ENCODE peak calls at places on chromosomes 11 and 22, in four cellular contexts. R is HL-60, F is K562, Y is GM12878. H is an unnamed sample.
A peak's percentile ranks its signal among the peaks of the same experiment; 100 is the strongest.

GRCh38 chr22:23504522-23504921 is 75.6 kb downstream of the IGLL1 start:
- DNase-seq in R (no peak), F (no peak), Y (no peak), H (no peak)

GRCh38 chr11:70573701-70574151 is 175.4 kb downstream of the CTTN start:
- DNase-seq in R (no peak), F (no peak), Y (no peak), H (no peak)

GRCh38 chr22:17121235-17122195 is at the start of gene TMEM121B:
- DNase-seq in R (peak; percentile 39), F (peak; percentile 81), Y (no peak), H (peak; percentile 46)

GRCh38 chr11:122598971-122599370 is 56.6 kb upstream of the UBASH3B start:
- DNase-seq in R (no peak), F (no peak), Y (no peak), H (no peak)

GRCh38 chr11:8229299-8230177 is 34.1 kb downstream of the LMO1 start:
- DNase-seq in R (no peak), F (no peak), Y (no peak), H (no peak)

GRCh38 chr11:71171024-71171423 is 81.4 kb downstream of the SHANK2 start:
- DNase-seq in R (no peak), F (no peak), Y (no peak), H (no peak)

GRCh38 chr11:65575568-65576231 is at the start of gene EHBP1L1:
- DNase-seq in R (peak; percentile 86), F (peak; percentile 91), Y (peak; percentile 70), H (peak; percentile 92)

GRCh38 chr22:27846910-27847309 is 45.4 kb upstream of the MN1 start:
- DNase-seq in R (no peak), F (no peak), Y (no peak), H (no peak)

GRCh38 chr22:29689201-29689871 is 30.5 kb upstream of the CABP7 start:
- DNase-seq in R (no peak), F (no peak), Y (no peak), H (no peak)

GRCh38 chr11:65607614-65608426 is 6.2 kb downstream of the MAP3K11 start:
- DNase-seq in R (no peak), F (no peak), Y (no peak), H (no peak)

GRCh38 chr22:48102581-48102980 is 1340.1 kb downstream of the TBC1D22A start:
- DNase-seq in R (no peak), F (no peak), Y (no peak), H (no peak)

GRCh38 chr11:94544832-94545640 is 1.3 kb downstream of the FUT4 start:
- DNase-seq in R (peak; percentile 38), F (no peak), Y (no peak), H (no peak)

GRCh38 chr11:129817282-129818051 is 1.8 kb downstream of the TMEM45B start:
- DNase-seq in R (no peak), F (no peak), Y (no peak), H (no peak)

GRCh38 chr11:6576471-6577373 is 26.7 kb downstream of the RRP8 start:
- DNase-seq in R (peak; percentile 45), F (no peak), Y (no peak), H (no peak)

GRCh38 chr11:11972148-11972547 is 36.3 kb downstream of the DKK3 start:
- DNase-seq in R (no peak), F (no peak), Y (no peak), H (no peak)

GRCh38 chr11:11076276-11076675 is 218.4 kb upstream of the ZBED5 start:
- DNase-seq in R (no peak), F (no peak), Y (no peak), H (no peak)

GRCh38 chr22:45889539-45890350 is 87.2 kb downstream of the WNT7B start:
- DNase-seq in R (no peak), F (no peak), Y (no peak), H (no peak)

GRCh38 chr22:41531422-41531727 is 12.9 kb downstream of the POLR3H start:
- DNase-seq in R (no peak), F (no peak), Y (no peak), H (no peak)

GRCh38 chr11:71843858-71844257 is 10.9 kb downstream of the DEFB108B start:
- DNase-seq in R (no peak), F (no peak), Y (no peak), H (no peak)

GRCh38 chr11:106872246-106872645 is 146.0 kb downstream of the GUCY1A2 start:
- DNase-seq in R (no peak), F (no peak), Y (no peak), H (no peak)

GRCh38 chr11:32053151-32053550 is 37.7 kb upstream of the RCN1 start:
- DNase-seq in R (no peak), F (no peak), Y (no peak), H (no peak)

GRCh38 chr11:131079036-131079435 is 162.8 kb upstream of the SNX19 start:
- DNase-seq in R (no peak), F (no peak), Y (no peak), H (no peak)

GRCh38 chr22:41517172-41518047 is 26.9 kb downstream of the POLR3H start:
- DNase-seq in R (peak; percentile 25), F (peak; percentile 43), Y (no peak), H (no peak)

GRCh38 chr22:38325575-38325974 is 8.3 kb upstream of the CSNK1E start:
- DNase-seq in R (no peak), F (no peak), Y (no peak), H (no peak)

GRCh38 chr22:38327396-38327795 is 10.2 kb upstream of the CSNK1E start:
- DNase-seq in R (no peak), F (no peak), Y (no peak), H (no peak)

GRCh38 chr22:38327805-38328204 is 10.6 kb upstream of the CSNK1E start:
- DNase-seq in R (no peak), F (no peak), Y (no peak), H (no peak)
- TF ChIP-seq SPI1 in R (no peak), F (no peak), Y (no peak), H (no peak)

GRCh38 chr11:33742249-33742851 is 6.1 kb upstream of the CD59 start:
- DNase-seq in R (no peak), F (no peak), Y (no peak), H (no peak)
- TF ChIP-seq SPI1 in R (no peak), F (no peak), Y (no peak), H (no peak)

DNA sequence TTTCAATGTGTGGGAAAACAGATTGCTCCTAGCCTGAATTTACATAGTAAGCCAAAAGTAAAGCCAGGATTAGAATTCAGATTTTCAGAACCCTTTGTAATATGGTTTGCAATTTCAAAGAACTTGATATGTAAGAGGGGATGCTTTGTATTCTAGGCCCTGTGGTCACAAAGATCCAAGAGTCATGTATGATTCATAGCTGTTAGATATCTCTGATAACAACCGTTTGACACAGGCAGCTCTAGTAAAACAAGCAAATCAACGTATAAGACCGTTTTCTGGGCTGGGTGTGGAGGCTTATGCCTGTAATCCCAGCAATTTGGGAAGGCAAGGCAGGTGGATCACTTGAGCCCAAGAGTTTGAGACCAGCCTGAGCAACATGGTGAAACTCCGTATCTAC is 79.6 kb downstream of the EMSY start:
- DNase-seq in R (no peak), F (no peak), Y (no peak), H (no peak)
- TF ChIP-seq SPI1 in R (no peak), F (no peak), Y (no peak), H (no peak)

DNA sequence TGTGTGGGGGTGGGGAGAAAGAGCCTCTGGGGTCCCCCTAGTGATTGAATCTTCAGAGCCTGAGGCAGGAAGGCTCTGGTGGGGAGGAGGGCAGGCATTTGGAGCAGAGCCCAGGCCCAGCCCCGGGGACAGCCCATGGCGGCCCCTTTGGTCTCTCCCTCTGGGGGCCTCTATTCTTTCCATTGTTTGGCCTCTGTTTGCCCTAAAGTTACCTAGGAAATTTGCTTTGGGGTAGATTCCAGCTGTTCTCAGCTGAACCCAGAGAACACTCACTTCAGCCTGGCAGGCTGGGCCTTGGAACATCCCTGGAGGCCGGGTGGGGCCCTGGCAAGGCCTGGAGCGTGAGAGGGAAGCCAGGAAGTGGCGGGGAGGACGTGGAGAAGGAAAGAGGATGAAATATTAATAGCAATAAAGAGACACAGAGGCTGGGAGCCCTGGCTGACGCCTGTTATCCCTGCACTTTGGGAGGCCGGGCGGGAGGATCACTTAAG is 22.9 kb upstream of the A4GALT start:
- DNase-seq in R (no peak), F (no peak), Y (no peak), H (no peak)
- TF ChIP-seq SPI1 in R (no peak), F (no peak), Y (no peak), H (no peak)

H was measured in GM12891.